ENCODE peak calls at places on chromosomes 16 and 17, in four cellular contexts. Y is psoas muscle, F is thyroid gland, N is Caco-2. S is an unnamed sample.
A peak's percentile ranks its signal among the peaks of the same experiment; 100 is the strongest.

GRCh38 chr17:65268832-65269231 is 131.7 kb downstream of the RGS9 start:
- DNase-seq in Y (no peak), F (no peak), N (no peak), S (peak; percentile 22)

GRCh38 chr16:6081320-6081976 is 983.9 kb upstream of the EEF2KMT start:
- DNase-seq in Y (no peak), F (peak; percentile 5), N (no peak), S (no peak)

GRCh38 chr16:83147244-83147643 is 520.5 kb downstream of the CDH13 start:
- DNase-seq in Y (no peak), F (no peak), N (no peak), S (no peak)

GRCh38 chr16:64626771-64627170 is 495.1 kb downstream of the CDH11 start:
- DNase-seq in Y (no peak), F (no peak), N (no peak), S (peak; percentile 0)

GRCh38 chr16:77564791-77565390 is 130.1 kb upstream of the ADAMTS18 start:
- DNase-seq in Y (no peak), F (no peak), N (no peak), S (peak; percentile 67)

GRCh38 chr17:74769856-74770497 is 6.2 kb downstream of the NAT9 start:
- DNase-seq in Y (no peak), F (no peak), N (peak; percentile 67), S (no peak)

GRCh38 chr17:10702574-10702973 is 5.2 kb downstream of the ADPRM start:
- DNase-seq in Y (no peak), F (no peak), N (no peak), S (peak; percentile 33)

GRCh38 chr16:57798267-57798810 is 4.0 kb downstream of the KIFC3 start:
- DNase-seq in Y (no peak), F (no peak), N (no peak), S (no peak)

GRCh38 chr17:59840908-59841666 is 51.7 kb downstream of the TUBD1 start:
- DNase-seq in Y (no peak), F (no peak), N (no peak), S (peak; percentile 68)

GRCh38 chr16:8388684-8389083 is 201.6 kb downstream of the TMEM114 start:
- DNase-seq in Y (no peak), F (no peak), N (no peak), S (no peak)

GRCh38 chr17:65790241-65790640 is 228.8 kb upstream of the AXIN2 start:
- DNase-seq in Y (no peak), F (no peak), N (no peak), S (no peak)

GRCh38 chr17:21242780-21243515 is 10.3 kb downstream of the NATD1 start:
- DNase-seq in Y (peak; percentile 91), F (peak; percentile 89), N (peak; percentile 34), S (no peak)

GRCh38 chr16:46954562-46954961 is 18.9 kb downstream of the DNAJA2 start:
- DNase-seq in Y (no peak), F (no peak), N (no peak), S (no peak)

GRCh38 chr16:68379472-68380347 is 68.6 kb downstream of the SMPD3 start:
- DNase-seq in Y (no peak), F (peak; percentile 89), N (no peak), S (no peak)

GRCh38 chr16:73010150-73010676 is 37.7 kb downstream of the ZFHX3 start:
- DNase-seq in Y (no peak), F (no peak), N (no peak), S (no peak)

GRCh38 chr17:3974980-3975379 is 10.7 kb upstream of the ATP2A3 start:
- DNase-seq in Y (no peak), F (no peak), N (no peak), S (no peak)

GRCh38 chr17:17076066-17076465 is 33.8 kb downstream of the MPRIP start:
- DNase-seq in Y (no peak), F (no peak), N (no peak), S (no peak)

GRCh38 chr16:50102046-50102756 is 36.4 kb downstream of the HEATR3 start:
- DNase-seq in Y (no peak), F (no peak), N (no peak), S (peak; percentile 12)

GRCh38 chr17:45719335-45720071 is 64.6 kb upstream of the CRHR1 start:
- DNase-seq in Y (no peak), F (no peak), N (no peak), S (peak; percentile 38)

GRCh38 chr17:59751955-59752413 is 44.5 kb downstream of the VMP1 start:
- DNase-seq in Y (no peak), F (no peak), N (no peak), S (no peak)

GRCh38 chr16:82753821-82754220 is 127.1 kb downstream of the CDH13 start:
- DNase-seq in Y (no peak), F (no peak), N (no peak), S (peak; percentile 31)

GRCh38 chr17:74584714-74585113 is 7.4 kb downstream of the CD300LD start:
- DNase-seq in Y (no peak), F (no peak), N (no peak), S (no peak)

GRCh38 chr16:28984619-28985135 is at the start of gene LAT:
- DNase-seq in Y (peak; percentile 62), F (no peak), N (no peak), S (no peak)

GRCh38 chr16:4976079-4976478 is 17.9 kb downstream of the SEC14L5 start:
- DNase-seq in Y (no peak), F (no peak), N (no peak), S (no peak)

GRCh38 chr16:56662357-56663354 is 4.9 kb downstream of the MT1F start:
- DNase-seq in Y (no peak), F (no peak), N (no peak), S (no peak)

GRCh38 chr17:43611230-43611969 is 50.3 kb downstream of the MEOX1 start:
- DNase-seq in Y (no peak), F (no peak), N (no peak), S (no peak)

GRCh38 chr16:16014329-16015224 is 65.2 kb downstream of the ABCC1 start:
- DNase-seq in Y (peak; percentile 86), F (peak; percentile 76), N (peak; percentile 64), S (peak; percentile 66)

GRCh38 chr17:63972796-63973195 is at the start of gene SCN4A:
- DNase-seq in Y (peak; percentile 46), F (no peak), N (no peak), S (no peak)

GRCh38 chr17:50686494-50687199 is 21.1 kb downstream of the ANKRD40 start:
- DNase-seq in Y (peak; percentile 81), F (peak; percentile 58), N (peak; percentile 98), S (peak; percentile 93)

GRCh38 chr17:62753562-62753961 is 54.6 kb downstream of the MARCHF10 start:
- DNase-seq in Y (no peak), F (no peak), N (no peak), S (no peak)

GRCh38 chr17:49715717-49716279 is 8.0 kb upstream of the SLC35B1 start:
- DNase-seq in Y (no peak), F (no peak), N (no peak), S (no peak)

GRCh38 chr16:79598341-79599181 is 2.0 kb downstream of the MAF start:
- DNase-seq in Y (peak; percentile 85), F (peak; percentile 82), N (peak; percentile 68), S (no peak)

GRCh38 chr17:72558971-72559476 is 438.2 kb downstream of the SOX9 start:
- DNase-seq in Y (no peak), F (no peak), N (no peak), S (no peak)

GRCh38 chr17:61401280-61402072 is 1.8 kb downstream of the TBX2 start:
- DNase-seq in Y (no peak), F (no peak), N (no peak), S (peak; percentile 34)

GRCh38 chr17:61218438-61218837 is 181.2 kb upstream of the TBX2 start:
- DNase-seq in Y (no peak), F (no peak), N (no peak), S (peak; percentile 26)

GRCh38 chr16:13300066-13300465 is 398.7 kb downstream of the SHISA9 start:
- DNase-seq in Y (no peak), F (no peak), N (no peak), S (no peak)

GRCh38 chr16:21283521-21284289 is 5.6 kb upstream of the CRYM start:
- DNase-seq in Y (peak; percentile 49), F (peak; percentile 50), N (peak; percentile 37), S (peak; percentile 40)

GRCh38 chr17:37791985-37792384 is 47.1 kb upstream of the HNF1B start:
- DNase-seq in Y (no peak), F (no peak), N (no peak), S (no peak)

GRCh38 chr17:37789166-37789565 is 44.3 kb upstream of the HNF1B start:
- DNase-seq in Y (no peak), F (no peak), N (no peak), S (no peak)

GRCh38 chr17:37790153-37790552 is 45.3 kb upstream of the HNF1B start:
- DNase-seq in Y (no peak), F (no peak), N (no peak), S (no peak)

GRCh38 chr17:37792787-37793186 is 47.9 kb upstream of the HNF1B start:
- DNase-seq in Y (no peak), F (no peak), N (no peak), S (no peak)

GRCh38 chr17:37791434-37791833 is 46.6 kb upstream of the HNF1B start:
- DNase-seq in Y (no peak), F (no peak), N (no peak), S (peak; percentile 41)
- TF ChIP-seq CTCF in Y (no peak), F (peak; percentile 29), N (peak; percentile 21), S (peak; percentile 50)

GRCh38 chr16:75293173-75293572 is 41.7 kb upstream of the BCAR1 start:
- DNase-seq in Y (no peak), F (no peak), N (no peak), S (no peak)
- H3K4me3 ChIP-seq in Y (no peak overlapping the region), F (no peak overlapping the region), N (no peak overlapping the region), S (no peak overlapping the region)

GRCh38 chr16:52976539-52977167 is 76.0 kb downstream of the CHD9NB start:
- DNase-seq in Y (no peak), F (no peak), N (no peak), S (peak; percentile 27)
- TF ChIP-seq CTCF in Y (peak; percentile 39), F (no peak), N (peak; percentile 50), S (peak; percentile 30)

GRCh38 chr17:48577330-48577945 is 712 bp downstream of the HOXB4 start:
- DNase-seq in Y (no peak), F (no peak), N (peak; percentile 83), S (peak; percentile 81)

GRCh38 chr17:48575066-48575582 is 3.0 kb downstream of the HOXB4 start:
- DNase-seq in Y (no peak), F (no peak), N (no peak), S (peak; percentile 74)

GRCh38 chr17:48574523-48575065 is 3.6 kb downstream of the HOXB4 start:
- DNase-seq in Y (no peak), F (no peak), N (no peak), S (no peak)

GRCh38 chr17:48576479-48577309 is 1.5 kb downstream of the HOXB4 start:
- DNase-seq in Y (no peak), F (peak; percentile 40), N (no peak), S (peak; percentile 84)

DNA sequence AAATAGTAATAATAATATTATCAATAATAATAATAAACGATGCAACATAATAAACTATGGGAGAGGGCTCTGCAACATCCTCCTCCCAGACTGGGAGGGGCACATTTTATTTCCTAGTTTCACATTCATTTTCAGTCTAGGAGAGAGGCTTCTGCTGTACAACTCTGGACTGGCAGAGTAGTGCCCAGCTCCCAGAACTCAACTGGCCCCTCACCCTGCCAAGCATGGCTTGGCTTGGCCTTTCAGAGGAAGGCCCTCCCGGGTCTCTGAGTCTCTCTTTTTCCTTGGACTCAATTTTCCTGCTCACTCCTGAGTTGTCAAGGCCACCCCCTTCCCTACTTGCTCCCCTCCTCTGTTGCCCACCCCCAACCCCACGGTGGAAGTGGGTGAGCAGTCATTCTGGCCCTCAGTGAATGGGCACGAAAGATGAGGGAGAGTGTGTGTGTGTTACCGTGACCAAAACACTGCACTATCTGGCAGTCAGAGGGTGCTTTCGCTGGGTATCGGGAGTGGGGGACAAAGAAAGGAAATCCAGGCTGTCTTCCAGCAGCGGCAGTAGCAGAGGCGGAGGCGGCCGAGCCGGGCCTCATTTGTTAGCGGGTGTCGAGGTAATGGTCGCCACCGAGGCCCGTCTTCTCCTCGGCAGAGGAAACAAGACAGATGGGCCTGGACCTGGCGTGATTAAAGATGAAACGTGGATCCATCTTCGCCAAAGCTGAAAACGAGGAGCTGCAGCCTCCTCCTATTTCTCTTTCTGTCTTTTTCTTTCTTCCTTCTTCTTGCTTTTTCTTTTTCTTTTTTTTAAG is 2.3 kb downstream of the HOXB4 start:
- DNase-seq in Y (no peak), F (no peak), N (no peak), S (peak; percentile 70)
- H3K4me3 ChIP-seq in Y (peak overlapping the region; percentile 73), F (no peak overlapping the region), N (no peak overlapping the region), S (peak overlapping the region; percentile 56)

S was measured in fibroblast of the aortic adventitia.